ENCODE peak calls at places on chromosomes 11 and 22, in four cellular contexts. I is mesenchymal stem cell, Y is HFF-Myc, R is adrenal gland. O is an unnamed sample.

GRCh38 chr11:56923116-56923515 is 65.6 kb upstream of the OR5AK2 start:
- DNase-seq in I (no peak), Y (no peak), R (no peak), O (no peak)

GRCh38 chr11:28518825-28519224 is 410.6 kb downstream of the METTL15 start:
- DNase-seq in Y (no peak), I (no peak), R (no peak), O (no peak)

GRCh38 chr11:133800666-133801065 is 44.6 kb downstream of the SPATA19 start:
- DNase-seq in I (no peak), R (no peak), Y (no peak), O (no peak)

GRCh38 chr11:77967753-77968152 is 26.7 kb downstream of the INTS4 start:
- DNase-seq in I (no peak), Y (no peak), R (no peak), O (no peak)

GRCh38 chr11:118715245-118715807 is 35.9 kb upstream of the TREH start:
- DNase-seq in Y (no peak), I (peak; percentile 23), R (peak; percentile 62), O (no peak)

GRCh38 chr11:30724274-30724673 is 138.1 kb upstream of the MPPED2 start:
- DNase-seq in Y (no peak), I (no peak), R (no peak), O (no peak)

GRCh38 chr11:100515087-100515486 is 172.0 kb upstream of the ARHGAP42 start:
- DNase-seq in Y (no peak), R (no peak), I (peak; percentile 31), O (no peak)

GRCh38 chr11:59062602-59063529 is 23.2 kb upstream of the GLYATL1B start:
- DNase-seq in R (no peak), I (no peak), Y (no peak), O (no peak)

GRCh38 chr11:118648291-118648690 is 31.2 kb downstream of the TREH start:
- DNase-seq in Y (no peak), I (no peak), R (no peak), O (no peak)

GRCh38 chr11:821513-822371 is 3.0 kb downstream of the PNPLA2 start:
- DNase-seq in Y (no peak), I (no peak), R (peak; percentile 77), O (no peak)

GRCh38 chr22:20957691-20958440 is 9.2 kb upstream of the AIFM3 start:
- DNase-seq in Y (no peak), R (no peak), I (peak; percentile 42), O (peak; percentile 33)

GRCh38 chr11:68838572-68838964 is 3.1 kb downstream of the CPT1A start:
- DNase-seq in R (peak; percentile 59), Y (no peak), I (peak; percentile 44), O (no peak)

GRCh38 chr11:111531687-111532364 is 8.7 kb upstream of the LAYN start:
- DNase-seq in Y (peak; percentile 57), R (no peak), I (peak; percentile 95), O (no peak)

GRCh38 chr11:131476266-131476665 is 105.9 kb downstream of the NTM start:
- DNase-seq in I (no peak), R (no peak), Y (no peak), O (no peak)

GRCh38 chr11:70270104-70270876 is at the start of gene PPFIA1:
- DNase-seq in R (peak; percentile 96), I (peak; percentile 92), Y (peak; percentile 62), O (peak; percentile 98)

GRCh38 chr11:128894685-128895084 is 3.5 kb downstream of the KCNJ5 start:
- DNase-seq in Y (no peak), I (no peak), R (peak; percentile 96), O (no peak)

GRCh38 chr11:83573097-83573496 is 286.9 kb upstream of the CCDC90B start:
- DNase-seq in I (no peak), Y (no peak), R (no peak), O (no peak)

GRCh38 chr11:61579398-61580291 is 1.2 kb downstream of the SYT7 start:
- DNase-seq in Y (no peak), R (no peak), I (no peak), O (no peak)

GRCh38 chr11:114377612-114378267 is 22.6 kb downstream of the C11orf71 start:
- DNase-seq in Y (peak; percentile 84), I (peak; percentile 43), R (no peak), O (no peak)

GRCh38 chr11:69172674-69173073 is 16.9 kb downstream of the SMIM38 start:
- DNase-seq in Y (no peak), I (no peak), R (no peak), O (no peak)

GRCh38 chr11:66878554-66878953 is 21.7 kb downstream of the LRFN4 start:
- DNase-seq in I (no peak), Y (no peak), R (peak; percentile 51), O (no peak)

GRCh38 chr11:58796333-58797049 is 48.0 kb downstream of the GLYATL2 start:
- DNase-seq in I (no peak), R (no peak), Y (no peak), O (no peak)

GRCh38 chr22:38799265-38800002 is 5.5 kb upstream of the DNAL4 start:
- DNase-seq in Y (peak; percentile 32), I (peak; percentile 6), R (no peak), O (no peak)

GRCh38 chr11:111324277-111324720 is 26.0 kb downstream of the POU2AF3 start:
- DNase-seq in R (no peak), Y (no peak), I (no peak), O (no peak)

GRCh38 chr11:69088676-69089146 is 40.0 kb downstream of the TPCN2 start:
- DNase-seq in I (peak; percentile 77), Y (peak; percentile 55), R (peak; percentile 66), O (peak; percentile 44)

GRCh38 chr11:95149659-95150294 is 60.1 kb downstream of the ENDOD1 start:
- DNase-seq in Y (no peak), I (peak; percentile 45), R (no peak), O (no peak)
- H3K4me3 ChIP-seq in Y (no peak overlapping the region), I (no peak overlapping the region), R (no peak overlapping the region), O (no peak overlapping the region)

GRCh38 chr11:75633409-75634011 is 35.3 kb downstream of the MAP6 start:
- DNase-seq in Y (no peak), R (no peak), I (no peak), O (no peak)

GRCh38 chr11:75637998-75638397 is 30.8 kb downstream of the MAP6 start:
- DNase-seq in Y (no peak), R (no peak), I (no peak), O (no peak)

GRCh38 chr11:75632450-75632849 is 36.4 kb downstream of the MAP6 start:
- DNase-seq in Y (no peak), I (no peak), R (no peak), O (no peak)

GRCh38 chr11:75632962-75633361 is 35.9 kb downstream of the MAP6 start:
- DNase-seq in I (peak; percentile 9), Y (no peak), R (no peak), O (no peak)

GRCh38 chr11:75635009-75635909 is 33.6 kb downstream of the MAP6 start:
- DNase-seq in Y (no peak), I (peak; percentile 19), R (no peak), O (no peak)
- H3K4me3 ChIP-seq in Y (no peak overlapping the region), I (no peak overlapping the region), R (no peak overlapping the region), O (no peak overlapping the region)

DNA sequence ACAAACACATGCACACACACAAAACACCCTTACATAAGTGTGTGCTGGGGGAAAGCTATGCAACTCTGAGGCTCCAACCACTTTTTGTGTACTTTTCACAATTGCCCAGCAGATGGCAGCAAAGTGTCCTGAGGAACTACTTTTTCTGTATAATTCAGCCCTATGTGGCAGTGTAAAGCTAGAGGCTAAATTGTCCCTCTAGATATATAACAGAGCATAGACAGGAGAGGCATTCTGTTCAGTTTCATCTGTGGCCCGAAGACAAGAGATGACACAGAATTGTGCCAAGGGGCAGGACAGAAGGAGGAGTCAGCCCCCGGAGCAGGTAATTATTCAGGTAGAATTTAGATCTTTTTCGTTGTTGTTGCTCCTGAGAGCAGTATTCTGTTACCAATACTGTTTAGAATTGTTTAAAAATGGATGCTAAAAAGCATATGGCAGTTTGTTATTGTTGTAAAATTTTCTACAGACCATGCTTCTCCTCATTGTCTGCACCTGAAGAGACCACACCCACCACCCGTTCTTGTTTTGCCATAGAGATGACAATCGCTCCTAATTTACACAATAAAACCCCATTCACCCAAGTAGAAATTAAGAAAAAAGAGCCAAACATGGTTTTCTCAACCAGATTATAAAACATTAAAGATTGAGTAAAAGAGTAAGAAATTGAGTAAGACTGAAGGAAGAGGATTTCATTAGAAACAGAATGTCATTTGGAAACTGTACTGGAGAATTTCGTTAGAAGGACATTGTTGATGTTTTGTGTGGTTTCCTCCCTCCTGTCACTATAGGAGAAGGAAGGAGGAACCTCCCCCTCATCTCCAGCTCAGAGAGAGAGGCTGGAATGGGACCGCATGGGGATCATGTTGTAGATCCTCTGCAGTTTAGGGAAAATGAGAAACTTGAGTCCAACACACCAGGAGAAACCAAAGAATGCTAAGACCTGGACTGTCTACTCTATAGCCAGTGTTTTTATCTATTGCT is 14.5 kb upstream of the MS4A7 start:
- DNase-seq in I (peak; percentile 68), Y (peak; percentile 14), R (peak; percentile 52), O (peak; percentile 46)
- H3K4me3 ChIP-seq in I (no peak overlapping the region), Y (no peak overlapping the region), R (no peak overlapping the region), O (peak overlapping the region; percentile 37)

DNA sequence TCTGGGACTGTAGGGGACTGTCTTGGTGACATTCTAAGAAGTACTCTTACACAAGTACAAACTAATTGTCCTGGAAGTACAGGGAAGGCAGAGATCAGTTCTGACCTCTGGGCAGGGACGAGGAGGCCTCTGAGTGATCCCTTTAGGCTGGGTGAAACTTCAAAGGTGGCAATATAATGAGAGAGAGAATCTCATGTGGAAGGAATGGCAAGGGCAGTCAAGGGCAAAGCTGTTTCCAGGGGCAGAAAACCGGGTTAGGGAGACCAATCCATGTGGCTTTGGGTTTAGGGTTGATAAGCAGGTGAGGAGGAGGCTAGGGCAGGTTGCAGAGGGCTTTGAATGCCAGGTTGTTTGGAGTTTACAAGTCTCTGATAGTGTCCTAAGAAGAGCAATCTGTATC is 21.3 kb upstream of the MYH9 start:
- DNase-seq in I (no peak), R (no peak), Y (no peak), O (no peak)
- H3K4me3 ChIP-seq in I (no peak overlapping the region), R (no peak overlapping the region), Y (no peak overlapping the region), O (no peak overlapping the region)

GRCh38 chr11:3051435-3052108 is 5.7 kb downstream of the CARS1 start:
- DNase-seq in Y (no peak), I (no peak), R (no peak), O (no peak)

GRCh38 chr11:3052109-3052479 is 5.1 kb downstream of the CARS1 start:
- DNase-seq in R (no peak), I (no peak), Y (no peak), O (no peak)

GRCh38 chr11:3050386-3051325 is 6.6 kb downstream of the CARS1 start:
- DNase-seq in I (no peak), R (no peak), Y (no peak), O (no peak)

GRCh38 chr11:3047637-3048036 is 9.6 kb downstream of the CARS1 start:
- DNase-seq in Y (no peak), I (no peak), R (no peak), O (no peak)

DNA sequence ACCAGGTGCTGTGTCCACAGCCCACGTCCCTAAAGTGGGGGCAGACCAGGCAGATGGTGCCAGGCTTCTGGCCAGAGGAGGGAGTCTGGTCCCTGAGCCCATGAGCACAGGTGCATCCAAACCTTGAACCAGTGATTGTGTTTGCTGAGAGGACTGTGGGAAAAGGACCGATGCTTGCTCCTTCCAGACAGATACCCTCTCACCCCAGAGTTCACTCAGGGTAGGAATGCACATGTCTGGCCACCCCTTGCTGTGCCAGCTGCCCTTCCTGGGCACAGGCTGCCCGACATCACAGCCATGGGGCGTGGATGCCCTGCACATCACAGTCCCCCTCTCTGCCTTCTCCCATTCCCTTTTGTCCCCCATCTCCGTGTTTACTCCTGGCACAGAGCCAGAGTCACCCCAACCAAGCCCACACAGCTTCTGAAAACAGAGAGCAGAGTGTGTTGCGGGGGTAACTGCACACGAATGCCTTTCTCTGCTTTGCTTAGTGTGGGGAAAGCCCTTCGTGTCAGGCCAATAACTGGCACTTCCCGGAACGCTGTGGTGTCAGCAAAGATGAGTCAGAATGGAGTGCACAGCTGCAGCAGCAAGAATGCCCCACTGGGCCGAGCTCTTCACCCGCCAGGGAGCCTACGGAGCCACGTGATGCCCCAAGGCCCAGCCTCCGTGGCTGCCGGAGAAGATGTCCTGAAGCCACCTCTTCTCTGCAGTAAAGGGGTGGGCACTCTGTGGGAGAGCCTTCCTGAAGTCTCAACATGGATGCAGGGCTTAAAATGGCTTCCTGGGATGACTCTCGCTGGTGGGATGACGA is 7.6 kb downstream of the CARS1 start:
- DNase-seq in Y (peak; percentile 87), I (peak; percentile 99), R (peak; percentile 97), O (peak; percentile 80)
- H3K4me3 ChIP-seq in Y (peak overlapping the region; percentile 20), I (no peak overlapping the region), R (no peak overlapping the region), O (peak overlapping the region; percentile 36)